ENCODE peak calls at places on chromosomes 2 and 18, in eight cellular contexts. S, E, B, A, C, Y, X and I are unnamed samples.

GRCh38 chr2:9655441-9656269 is 24.9 kb upstream of the YWHAQ start:
- DNase-seq in C (no peak), E (no peak), S (no peak), X (no peak), B (no peak), Y (peak), A (no peak), I (no peak)

GRCh38 chr2:204024503-204024902 is 87.9 kb downstream of the ICOS start:
- DNase-seq in E (no peak), A (no peak), X (peak), S (no peak), B (no peak), C (peak), Y (peak), I (peak)

GRCh38 chr2:154704991-154705390 is 6.5 kb downstream of the KCNJ3 start:
- DNase-seq in S (no peak), A (no peak), C (no peak), Y (no peak), E (no peak), X (no peak), B (no peak), I (no peak)

GRCh38 chr2:43458002-43458628 is 137.7 kb downstream of the THADA start:
- DNase-seq in B (no peak), A (no peak), X (no peak), E (no peak), S (no peak), C (no peak), Y (peak), I (no peak)

GRCh38 chr2:95240091-95240490 is 32.8 kb downstream of the ZNF892 start:
- DNase-seq in S (no peak), E (no peak), A (no peak), Y (peak), B (no peak), X (no peak), C (no peak), I (no peak)

GRCh38 chr2:128559533-128560515 is 241.2 kb upstream of the HS6ST1 start:
- DNase-seq in S (no peak), A (no peak), B (no peak), E (no peak), C (no peak), Y (no peak), X (no peak), I (no peak)

GRCh38 chr18:79384834-79385233 is 10.9 kb upstream of the NFATC1 start:
- DNase-seq in X (no peak), E (peak), Y (no peak), A (no peak), S (no peak), C (no peak), B (no peak), I (no peak)

GRCh38 chr2:46866770-46867246 is 48.8 kb downstream of the MCFD2 start:
- DNase-seq in B (peak), C (no peak), Y (no peak), A (peak), X (peak), E (no peak), S (no peak), I (peak)

GRCh38 chr2:32825291-32825712 is 121.5 kb upstream of the LTBP1 start:
- DNase-seq in S (no peak), E (no peak), Y (peak), A (peak), C (no peak), X (no peak), B (no peak), I (no peak)

GRCh38 chr2:197707316-197708213 is 2.4 kb downstream of the MARS2 start:
- DNase-seq in S (no peak), A (no peak), B (no peak), Y (peak), X (no peak), E (no peak), C (no peak), I (no peak)

GRCh38 chr2:64645014-64645418 is 8.7 kb downstream of the SERTAD2 start:
- DNase-seq in A (peak), C (peak), S (no peak), B (peak), X (peak), E (no peak), Y (peak), I (peak)

GRCh38 chr2:10267551-10268465 is 34.9 kb upstream of the HPCAL1 start:
- DNase-seq in X (peak), Y (no peak), A (peak), E (peak), S (peak), B (peak), C (no peak), I (peak)

GRCh38 chr2:106885326-106885725 is 641 bp downstream of the ST6GAL2 start:
- DNase-seq in C (no peak), B (no peak), A (no peak), E (no peak), S (no peak), X (no peak), Y (peak), I (no peak)

GRCh38 chr2:190947711-190948251 is 66.2 kb downstream of the STAT1 start:
- DNase-seq in B (no peak), E (no peak), C (no peak), A (no peak), S (no peak), X (no peak), Y (peak), I (no peak)

GRCh38 chr2:27765621-27766286 is 5.8 kb upstream of the MRPL33 start:
- DNase-seq in A (peak), E (peak), S (peak), X (peak), B (peak), Y (peak), C (peak), I (peak)

GRCh38 chr18:59464521-59464920 is 105.5 kb upstream of the LMAN1 start:
- DNase-seq in S (no peak), X (no peak), Y (no peak), B (no peak), A (no peak), C (no peak), E (no peak), I (no peak)

GRCh38 chr2:235170016-235170415 is 218.2 kb downstream of the SH3BP4 start:
- DNase-seq in E (no peak), B (no peak), Y (no peak), C (no peak), S (no peak), X (no peak), A (no peak), I (no peak)

GRCh38 chr2:158719411-158719810 is 75.7 kb upstream of the DAPL1 start:
- DNase-seq in C (no peak), B (no peak), S (no peak), Y (no peak), X (no peak), E (no peak), A (no peak), I (no peak)

GRCh38 chr18:36608107-36608506 is 220.7 kb downstream of the TPGS2 start:
- DNase-seq in X (no peak), S (no peak), B (no peak), Y (no peak), A (no peak), E (no peak), C (no peak), I (no peak)

GRCh38 chr2:157331696-157332095 is 6.1 kb upstream of the ERMN start:
- DNase-seq in Y (no peak), E (no peak), X (no peak), S (no peak), A (no peak), B (no peak), C (no peak), I (no peak)

GRCh38 chr2:170022692-170023091 is 155.3 kb upstream of the MYO3B start:
- DNase-seq in C (no peak), X (no peak), S (no peak), Y (peak), B (no peak), A (no peak), E (no peak), I (no peak)

GRCh38 chr2:11347403-11347965 is 3.0 kb upstream of the ROCK2 start:
- DNase-seq in A (no peak), X (no peak), Y (no peak), B (no peak), C (no peak), E (no peak), S (no peak), I (no peak)
- H3K4me3 ChIP-seq in A (no peak), X (no peak), Y (no peak), B (no peak), C (no peak), E (no peak), S (no peak), I (no peak)

DNA sequence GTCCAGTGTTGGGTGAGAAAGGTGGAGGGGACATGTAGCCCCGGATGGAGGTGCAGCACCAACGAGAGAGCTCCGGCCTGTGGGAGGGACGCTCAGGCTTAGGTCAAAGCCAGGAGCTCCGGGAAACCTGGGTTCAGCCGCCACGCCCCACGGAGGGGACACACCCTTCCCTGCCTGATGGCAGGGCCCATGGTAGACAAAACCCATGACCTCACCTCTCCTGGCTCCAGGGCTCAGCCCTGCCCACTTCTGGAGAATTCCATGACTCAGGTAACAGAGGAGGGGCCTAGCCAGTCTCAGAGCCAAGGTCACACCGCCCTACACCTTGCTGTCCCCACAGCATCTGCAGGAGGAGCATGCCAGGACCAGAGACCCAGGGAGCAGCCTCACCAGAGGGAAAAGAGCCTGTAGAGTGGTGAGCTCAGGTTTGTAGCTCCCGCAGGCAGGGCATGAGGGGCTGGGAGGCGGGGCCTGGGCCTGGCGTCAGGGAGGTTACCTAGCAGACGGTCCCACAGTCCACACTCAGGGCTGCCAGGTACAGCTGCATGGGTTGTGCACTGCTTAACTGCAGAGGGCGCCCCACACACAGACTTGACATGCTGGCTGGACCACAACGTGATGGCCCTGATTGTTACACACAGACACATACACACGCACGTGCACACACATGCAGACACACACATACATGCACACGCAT is 70.8 kb upstream of the SMAD7 start:
- DNase-seq in S (peak), B (no peak), A (peak), C (peak), X (peak), Y (peak), E (peak), I (peak)
- H3K27ac ChIP-seq in S (no peak), B (no peak), A (no peak), C (no peak), X (peak), Y (no peak), E (no peak), I (peak)

GRCh38 chr2:24929230-24929629 is 9.2 kb upstream of the ADCY3 start:
- DNase-seq in C (no peak), E (no peak), S (no peak), X (no peak), A (no peak), B (no peak), Y (no peak), I (no peak)
- TF ChIP-seq CTCF in C (no peak), E (no peak), S (no peak), X (no peak), A (no peak), B (no peak), Y (no peak), I (no peak)

GRCh38 chr2:1975060-1975459 is 230.7 kb upstream of the PXDN start:
- DNase-seq in B (peak), A (peak), S (no peak), C (no peak), X (no peak), E (no peak), Y (no peak), I (no peak)

GRCh38 chr2:1972948-1973347 is 228.6 kb upstream of the PXDN start:
- DNase-seq in C (no peak), S (no peak), A (no peak), B (no peak), Y (no peak), X (no peak), E (no peak), I (no peak)

GRCh38 chr2:1972428-1972827 is 228.1 kb upstream of the PXDN start:
- DNase-seq in A (peak), X (no peak), C (no peak), S (no peak), E (no peak), Y (no peak), B (peak), I (no peak)

GRCh38 chr2:1974391-1974790 is 230.1 kb upstream of the PXDN start:
- DNase-seq in E (no peak), X (no peak), Y (no peak), B (peak), A (no peak), C (no peak), S (no peak), I (no peak)

GRCh38 chr2:1973636-1974035 is 229.3 kb upstream of the PXDN start:
- DNase-seq in X (no peak), S (no peak), Y (no peak), C (no peak), A (no peak), E (no peak), B (peak), I (no peak)
- H3K4me3 ChIP-seq in X (no peak), S (no peak), Y (no peak), C (no peak), A (no peak), E (no peak), B (no peak), I (no peak)

DNA sequence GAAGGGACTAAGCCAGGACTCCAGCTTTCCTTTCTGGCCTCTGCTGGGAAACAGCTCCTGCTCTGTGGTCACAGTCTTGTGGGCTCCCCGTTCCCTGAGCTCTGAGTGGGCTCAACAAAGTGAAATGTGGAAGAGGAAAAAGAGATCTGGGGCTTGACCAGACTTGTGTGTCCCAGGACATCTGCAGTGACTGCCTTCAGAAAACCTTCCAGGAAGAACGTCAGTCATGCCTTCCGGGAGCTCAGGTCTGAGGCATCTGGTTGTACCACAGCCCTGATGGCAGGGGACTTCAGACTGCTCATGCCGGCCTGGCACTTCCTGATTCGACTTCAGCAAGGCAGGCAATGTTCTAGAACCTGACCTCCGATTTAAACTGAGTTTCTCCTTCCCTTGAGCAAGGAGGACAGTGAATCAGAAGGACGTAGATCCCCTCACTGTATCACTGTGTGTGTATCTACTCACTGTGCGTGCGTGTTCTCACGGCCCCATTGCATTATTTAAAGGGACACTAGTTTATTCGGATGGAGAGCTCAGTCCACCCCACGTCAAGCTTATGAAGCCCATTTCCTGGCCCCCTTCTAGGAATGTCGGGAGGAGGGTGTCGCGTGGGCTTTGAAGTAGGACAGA is 556 bp upstream of the FBLN7 start:
- DNase-seq in A (no peak), S (no peak), E (no peak), B (no peak), Y (peak), X (no peak), C (no peak), I (no peak)
- H3K27ac ChIP-seq in A (no peak), S (no peak), E (peak), B (no peak), Y (no peak), X (no peak), C (no peak), I (no peak)

DNA sequence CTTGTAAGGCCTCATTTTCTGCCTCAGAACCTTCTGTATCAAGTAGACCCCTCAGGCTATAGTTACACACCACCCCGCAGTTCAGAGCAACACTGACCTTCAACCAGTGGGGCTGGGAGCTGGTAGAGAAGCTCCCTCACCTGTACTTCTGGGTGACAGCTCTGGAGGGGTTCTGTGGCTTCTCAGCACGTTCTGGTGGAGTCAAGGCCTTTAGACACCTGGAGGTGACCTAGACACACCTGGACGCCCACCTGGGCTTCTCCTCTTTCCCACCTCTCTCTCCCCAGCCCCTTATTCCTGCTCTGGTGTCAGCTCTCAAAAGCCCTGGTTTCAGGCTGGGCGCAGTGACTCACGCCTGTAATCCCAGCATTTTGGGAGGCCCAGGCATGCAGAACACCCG is 7.3 kb upstream of the CIB4 start:
- DNase-seq in E (peak), S (no peak), B (no peak), Y (no peak), C (no peak), X (no peak), A (no peak), I (no peak)
- TF ChIP-seq CTCF in E (no peak), S (no peak), B (no peak), Y (no peak), C (no peak), X (no peak), A (no peak), I (no peak)

GRCh38 chr18:10140461-10140911 is 226.7 kb downstream of the VAPA start:
- DNase-seq in X (no peak), B (no peak), Y (no peak), C (no peak), A (no peak), S (no peak), E (no peak), I (no peak)
- H3K4me3 ChIP-seq in X (no peak), B (no peak), Y (no peak), C (no peak), A (no peak), S (no peak), E (no peak), I (no peak)

DNA sequence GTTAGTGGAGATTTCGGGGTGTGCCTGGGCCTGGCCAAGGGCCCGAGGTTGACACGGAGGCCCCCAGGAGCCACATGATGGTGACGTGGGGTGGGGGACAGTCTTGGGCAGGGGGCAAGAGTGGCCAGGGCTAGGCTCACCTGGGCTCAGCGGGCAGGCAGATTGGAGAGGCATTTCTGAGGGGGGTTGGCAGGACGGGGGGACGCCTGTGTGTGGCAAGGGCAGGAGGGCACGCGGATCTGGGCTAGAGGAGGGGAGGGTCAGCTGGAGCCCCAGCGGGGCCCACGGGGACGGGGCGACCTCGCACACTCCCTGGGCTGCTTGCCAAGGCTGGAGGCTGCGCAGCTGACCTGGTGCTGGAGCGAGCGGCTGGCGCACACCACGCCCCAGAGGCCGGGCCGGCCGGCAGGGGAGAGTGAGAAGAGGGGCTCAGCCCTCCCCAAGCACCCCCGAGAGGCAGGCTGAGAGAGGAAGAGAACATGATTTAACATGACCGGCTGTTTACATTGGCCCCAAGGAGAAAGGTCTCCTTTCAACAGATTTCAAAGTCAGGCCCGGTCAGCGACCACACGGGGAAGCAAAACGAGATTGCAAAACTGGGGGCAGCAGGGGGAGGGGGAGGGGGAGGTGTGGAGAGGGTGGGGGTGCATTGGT is 38.0 kb upstream of the SNED1 start:
- DNase-seq in X (peak), B (peak), A (peak), E (peak), C (no peak), Y (no peak), S (no peak), I (no peak)
- H3K27ac ChIP-seq in X (no peak), B (no peak), A (no peak), E (peak), C (no peak), Y (no peak), S (no peak), I (no peak)